ENCODE peak calls at places on chromosome 20, in five cellular contexts. One of them, this sample, is unnamed.

GRCh38 chr20:62787866-62788265 is 8.4 kb upstream of the MRGBP start:
- DNase-seq in stimulated activated CD4-positive, alpha-beta T cell treated with anti-CD3 and anti-CD28 coated beads, Interleukin-4, amount 100 ng/mL, for 24 hours: no peak
- DNase-seq in H54: no peak
- DNase-seq in ovary: no peak
- DNase-seq in EL: no peak
- DNase-seq in this sample: no peak

GRCh38 chr20:31515775-31516107 is 1.5 kb downstream of the HM13 start:
- DNase-seq in stimulated activated CD4-positive, alpha-beta T cell treated with anti-CD3 and anti-CD28 coated beads, Interleukin-4, amount 100 ng/mL, for 24 hours: peak; percentile 6
- DNase-seq in H54: no peak
- DNase-seq in EL: no peak
- DNase-seq in ovary: no peak
- DNase-seq in this sample: no peak

GRCh38 chr20:46631212-46631869 is 19.9 kb downstream of the SLC13A3 start:
- DNase-seq in ovary: no peak
- DNase-seq in EL: peak; percentile 16
- DNase-seq in H54: no peak
- DNase-seq in stimulated activated CD4-positive, alpha-beta T cell treated with anti-CD3 and anti-CD28 coated beads, Interleukin-4, amount 100 ng/mL, for 24 hours: no peak
- DNase-seq in this sample: no peak

GRCh38 chr20:63967330-63968135 is 2.2 kb downstream of the ZNF512B start:
- DNase-seq in H54: no peak
- DNase-seq in stimulated activated CD4-positive, alpha-beta T cell treated with anti-CD3 and anti-CD28 coated beads, Interleukin-4, amount 100 ng/mL, for 24 hours: no peak
- DNase-seq in EL: no peak
- DNase-seq in ovary: peak; percentile 34
- DNase-seq in this sample: no peak

GRCh38 chr20:53089866-53090265 is 117.7 kb downstream of the TSHZ2 start:
- DNase-seq in H54: no peak
- DNase-seq in ovary: no peak
- DNase-seq in EL: no peak
- DNase-seq in stimulated activated CD4-positive, alpha-beta T cell treated with anti-CD3 and anti-CD28 coated beads, Interleukin-4, amount 100 ng/mL, for 24 hours: no peak
- DNase-seq in this sample: no peak

GRCh38 chr20:2559641-2560040 is 23.3 kb downstream of the TMC2 start:
- DNase-seq in stimulated activated CD4-positive, alpha-beta T cell treated with anti-CD3 and anti-CD28 coated beads, Interleukin-4, amount 100 ng/mL, for 24 hours: no peak
- DNase-seq in H54: no peak
- DNase-seq in ovary: no peak
- DNase-seq in EL: no peak
- DNase-seq in this sample: no peak

GRCh38 chr20:64107736-64108457 is 532 bp upstream of the NPBWR2 start:
- DNase-seq in EL: no peak
- DNase-seq in H54: no peak
- DNase-seq in ovary: no peak
- DNase-seq in stimulated activated CD4-positive, alpha-beta T cell treated with anti-CD3 and anti-CD28 coated beads, Interleukin-4, amount 100 ng/mL, for 24 hours: no peak
- DNase-seq in this sample: no peak

GRCh38 chr20:56626367-56627121 is 2.6 kb upstream of the TFAP2C start:
- DNase-seq in ovary: no peak
- DNase-seq in stimulated activated CD4-positive, alpha-beta T cell treated with anti-CD3 and anti-CD28 coated beads, Interleukin-4, amount 100 ng/mL, for 24 hours: no peak
- DNase-seq in H54: peak; percentile 45
- DNase-seq in EL: peak; percentile 61
- DNase-seq in this sample: peak; percentile 25

GRCh38 chr20:43975096-43975768 is 60.6 kb downstream of the TOX2 start:
- DNase-seq in H54: peak; percentile 74
- DNase-seq in stimulated activated CD4-positive, alpha-beta T cell treated with anti-CD3 and anti-CD28 coated beads, Interleukin-4, amount 100 ng/mL, for 24 hours: no peak
- DNase-seq in ovary: no peak
- DNase-seq in EL: peak; percentile 87
- DNase-seq in this sample: peak; percentile 85

GRCh38 chr20:31842471-31843157 is 2.8 kb downstream of the FOXS1 start:
- DNase-seq in ovary: peak; percentile 65
- DNase-seq in H54: peak; percentile 55
- DNase-seq in EL: peak; percentile 78
- DNase-seq in stimulated activated CD4-positive, alpha-beta T cell treated with anti-CD3 and anti-CD28 coated beads, Interleukin-4, amount 100 ng/mL, for 24 hours: no peak
- DNase-seq in this sample: peak; percentile 81

GRCh38 chr20:32761831-32762753 is at the start of gene DNMT3B:
- DNase-seq in ovary: peak; percentile 81
- DNase-seq in H54: peak; percentile 80
- DNase-seq in stimulated activated CD4-positive, alpha-beta T cell treated with anti-CD3 and anti-CD28 coated beads, Interleukin-4, amount 100 ng/mL, for 24 hours: peak; percentile 66
- DNase-seq in EL: peak; percentile 88
- DNase-seq in this sample: peak; percentile 82

GRCh38 chr20:44745560-44746366 is at the start of gene KCNK15:
- DNase-seq in EL: peak; percentile 45
- DNase-seq in ovary: peak; percentile 77
- DNase-seq in H54: no peak
- DNase-seq in stimulated activated CD4-positive, alpha-beta T cell treated with anti-CD3 and anti-CD28 coated beads, Interleukin-4, amount 100 ng/mL, for 24 hours: peak; percentile 55
- DNase-seq in this sample: no peak

GRCh38 chr20:4509825-4510522 is 211.7 kb upstream of the PRND start:
- DNase-seq in ovary: no peak
- DNase-seq in H54: no peak
- DNase-seq in EL: peak; percentile 64
- DNase-seq in stimulated activated CD4-positive, alpha-beta T cell treated with anti-CD3 and anti-CD28 coated beads, Interleukin-4, amount 100 ng/mL, for 24 hours: no peak
- DNase-seq in this sample: peak; percentile 74

GRCh38 chr20:57294558-57294957 is 28.1 kb upstream of the BMP7 start:
- DNase-seq in ovary: no peak
- DNase-seq in EL: no peak
- DNase-seq in H54: no peak
- DNase-seq in stimulated activated CD4-positive, alpha-beta T cell treated with anti-CD3 and anti-CD28 coated beads, Interleukin-4, amount 100 ng/mL, for 24 hours: no peak
- DNase-seq in this sample: no peak

GRCh38 chr20:53652859-53653520 is 59.4 kb upstream of the ZNF217 start:
- DNase-seq in ovary: no peak
- DNase-seq in stimulated activated CD4-positive, alpha-beta T cell treated with anti-CD3 and anti-CD28 coated beads, Interleukin-4, amount 100 ng/mL, for 24 hours: no peak
- DNase-seq in H54: no peak
- DNase-seq in EL: no peak
- DNase-seq in this sample: no peak

GRCh38 chr20:62702886-62703852 is 5.5 kb upstream of the NTSR1 start:
- DNase-seq in EL: peak; percentile 95
- DNase-seq in H54: peak; percentile 99
- DNase-seq in ovary: no peak
- DNase-seq in stimulated activated CD4-positive, alpha-beta T cell treated with anti-CD3 and anti-CD28 coated beads, Interleukin-4, amount 100 ng/mL, for 24 hours: peak; percentile 19
- DNase-seq in this sample: peak; percentile 86

GRCh38 chr20:57213291-57213690 is 53.1 kb downstream of the BMP7 start:
- DNase-seq in H54: no peak
- DNase-seq in ovary: no peak
- DNase-seq in EL: no peak
- DNase-seq in stimulated activated CD4-positive, alpha-beta T cell treated with anti-CD3 and anti-CD28 coated beads, Interleukin-4, amount 100 ng/mL, for 24 hours: no peak
- DNase-seq in this sample: no peak

GRCh38 chr20:24235740-24236139 is 233.7 kb upstream of the SYNDIG1 start:
- DNase-seq in ovary: no peak
- DNase-seq in H54: no peak
- DNase-seq in EL: no peak
- DNase-seq in stimulated activated CD4-positive, alpha-beta T cell treated with anti-CD3 and anti-CD28 coated beads, Interleukin-4, amount 100 ng/mL, for 24 hours: no peak
- DNase-seq in this sample: no peak

GRCh38 chr20:50496773-50497375 is 13.3 kb upstream of the PTPN1 start:
- DNase-seq in ovary: no peak
- DNase-seq in EL: peak; percentile 75
- DNase-seq in H54: no peak
- DNase-seq in stimulated activated CD4-positive, alpha-beta T cell treated with anti-CD3 and anti-CD28 coated beads, Interleukin-4, amount 100 ng/mL, for 24 hours: no peak
- DNase-seq in this sample: no peak

GRCh38 chr20:38724603-38725457 is 544 bp downstream of the SLC32A1 start:
- DNase-seq in stimulated activated CD4-positive, alpha-beta T cell treated with anti-CD3 and anti-CD28 coated beads, Interleukin-4, amount 100 ng/mL, for 24 hours: no peak
- DNase-seq in ovary: no peak
- DNase-seq in H54: no peak
- DNase-seq in EL: no peak
- DNase-seq in this sample: no peak

GRCh38 chr20:58661298-58662141 is 10.4 kb downstream of the STX16 start:
- DNase-seq in ovary: no peak
- DNase-seq in EL: no peak
- DNase-seq in stimulated activated CD4-positive, alpha-beta T cell treated with anti-CD3 and anti-CD28 coated beads, Interleukin-4, amount 100 ng/mL, for 24 hours: peak; percentile 50
- DNase-seq in H54: no peak
- DNase-seq in this sample: no peak

GRCh38 chr20:48818481-48818987 is 9.3 kb downstream of the PREX1 start:
- DNase-seq in ovary: no peak
- DNase-seq in H54: no peak
- DNase-seq in stimulated activated CD4-positive, alpha-beta T cell treated with anti-CD3 and anti-CD28 coated beads, Interleukin-4, amount 100 ng/mL, for 24 hours: peak; percentile 43
- DNase-seq in EL: no peak
- DNase-seq in this sample: no peak

GRCh38 chr20:23296841-23297701 is 53.5 kb upstream of the NXT1 start:
- DNase-seq in EL: peak; percentile 8
- DNase-seq in ovary: no peak
- DNase-seq in stimulated activated CD4-positive, alpha-beta T cell treated with anti-CD3 and anti-CD28 coated beads, Interleukin-4, amount 100 ng/mL, for 24 hours: no peak
- DNase-seq in H54: no peak
- DNase-seq in this sample: peak; percentile 40

GRCh38 chr20:42945194-42945593 is 244.5 kb downstream of the PTPRT start:
- DNase-seq in EL: no peak
- DNase-seq in stimulated activated CD4-positive, alpha-beta T cell treated with anti-CD3 and anti-CD28 coated beads, Interleukin-4, amount 100 ng/mL, for 24 hours: no peak
- DNase-seq in H54: no peak
- DNase-seq in ovary: no peak
- DNase-seq in this sample: no peak

GRCh38 chr20:46694484-46694883 is 5.2 kb upstream of the TP53RK start:
- DNase-seq in stimulated activated CD4-positive, alpha-beta T cell treated with anti-CD3 and anti-CD28 coated beads, Interleukin-4, amount 100 ng/mL, for 24 hours: no peak
- DNase-seq in EL: peak; percentile 26
- DNase-seq in H54: no peak
- DNase-seq in ovary: no peak
- DNase-seq in this sample: peak; percentile 18

GRCh38 chr20:3250091-3250504 is 11.1 kb upstream of the SLC4A11 start:
- DNase-seq in H54: no peak
- DNase-seq in stimulated activated CD4-positive, alpha-beta T cell treated with anti-CD3 and anti-CD28 coated beads, Interleukin-4, amount 100 ng/mL, for 24 hours: no peak
- DNase-seq in EL: no peak
- DNase-seq in ovary: no peak
- DNase-seq in this sample: no peak